ENCODE peak calls at places on chromosomes 4 and X, in nine cellular contexts. S, Z, Q, B, U, K, M, D and Y are unnamed samples.

GRCh38 chr4:173371292-173372192 is 788 bp downstream of the SAP30 start:
- DNase-seq in S (peak; percentile 34), U (peak; percentile 84), M (peak; percentile 70), Q (peak; percentile 72), Z (peak; percentile 80), K (peak; percentile 69), B (peak; percentile 75), D (peak; percentile 52), Y (peak; percentile 55)

GRCh38 chr4:110055014-110055768 is 142.5 kb downstream of the EGF start:
- DNase-seq in K (no peak), D (no peak), U (no peak), Z (no peak), Q (peak; percentile 33), M (no peak), S (no peak), B (no peak), Y (peak; percentile 29)

GRCh38 chrX:136221851-136222513 is 29.2 kb downstream of the MAP7D3 start:
- DNase-seq in Z (no peak), S (no peak), K (no peak), D (no peak), U (no peak), Q (peak; percentile 53), B (no peak), M (no peak), Y (no peak)

GRCh38 chr4:104393649-104394048 is 101.0 kb downstream of the CXXC4 start:
- DNase-seq in K (no peak), Q (no peak), U (no peak), B (no peak), Z (no peak), S (no peak), M (no peak), D (no peak), Y (no peak)

GRCh38 chr4:110840221-110840654 is 217.4 kb upstream of the PITX2 start:
- DNase-seq in B (no peak), S (peak; percentile 13), K (no peak), M (no peak), D (no peak), Q (peak; percentile 44), Z (no peak), U (no peak), Y (no peak)

GRCh38 chrX:32137525-32137924 is 1065.7 kb upstream of the FTHL17 start:
- DNase-seq in S (no peak), D (no peak), B (peak; percentile 19), U (no peak), Q (no peak), Z (peak; percentile 5), K (peak; percentile 58), M (no peak), Y (peak; percentile 4)

GRCh38 chr4:59039046-59039445 is 1928.9 kb upstream of the IGFBP7 start:
- DNase-seq in S (no peak), Z (no peak), B (no peak), K (no peak), M (no peak), U (no peak), Q (no peak), D (no peak), Y (no peak)

GRCh38 chrX:29466441-29466840 is 748.9 kb upstream of the MAGEB2 start:
- DNase-seq in U (no peak), M (no peak), Q (peak; percentile 13), D (no peak), S (no peak), B (no peak), K (no peak), Z (no peak), Y (no peak)

GRCh38 chrX:70476934-70477733 is 32.5 kb downstream of the DLG3 start:
- DNase-seq in K (peak; percentile 59), Z (peak; percentile 73), B (peak; percentile 83), M (no peak), S (no peak), U (no peak), Q (peak; percentile 75), D (no peak), Y (peak; percentile 60)

GRCh38 chrX:79082886-79083285 is 61.6 kb upstream of the GPR174 start:
- DNase-seq in B (no peak), M (no peak), S (no peak), D (no peak), Q (no peak), Z (no peak), K (no peak), U (no peak), Y (no peak)

GRCh38 chrX:56751071-56751470 is 22.0 kb downstream of the NBDY start:
- DNase-seq in K (no peak), Q (no peak), B (no peak), U (no peak), Z (no peak), D (no peak), M (no peak), S (no peak), Y (no peak)

GRCh38 chr4:2101346-2102044 is 42.4 kb downstream of the NAT8L start:
- DNase-seq in M (no peak), S (no peak), B (no peak), Z (no peak), U (no peak), Q (peak; percentile 23), K (no peak), D (no peak), Y (peak; percentile 6)

GRCh38 chrX:124266325-124267087 is 66.0 kb upstream of the TEX13D start:
- DNase-seq in Z (no peak), Q (no peak), U (no peak), D (no peak), K (no peak), M (no peak), B (no peak), S (no peak), Y (no peak)

GRCh38 chr4:113591982-113592381 is 169.6 kb downstream of the CAMK2D start:
- DNase-seq in Q (peak; percentile 88), K (no peak), S (no peak), B (no peak), U (no peak), D (no peak), M (no peak), Z (no peak), Y (no peak)

DNA sequence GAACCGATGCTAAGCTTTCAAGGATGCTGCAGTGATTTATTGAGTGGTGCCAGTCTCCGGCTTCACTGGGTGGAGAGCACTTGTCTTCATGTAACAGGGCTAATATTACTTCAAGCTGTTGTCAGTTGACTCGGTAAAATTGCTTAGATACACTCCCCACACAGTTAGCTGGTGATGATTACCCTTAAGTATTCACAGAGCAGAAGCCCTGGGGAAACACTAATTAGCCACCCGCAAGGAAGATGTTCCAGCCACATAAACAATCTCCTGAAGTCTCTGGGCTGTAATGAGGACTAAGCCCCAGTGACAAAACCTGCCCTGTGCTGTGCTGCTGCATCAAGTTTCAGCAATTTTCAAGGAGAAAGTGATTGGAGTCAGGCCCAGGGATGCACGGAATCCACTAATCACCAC is 37.3 kb upstream of the GK2 start:
- DNase-seq in K (no peak), Z (no peak), D (no peak), S (no peak), B (no peak), M (no peak), U (no peak), Q (no peak), Y (no peak)
- TF ChIP-seq CTCF in K (no peak), Z (no peak), D (no peak), S (no peak), B (no peak), M (no peak), U (no peak), Q (no peak), Y (no peak)

GRCh38 chr4:122842984-122843531 is 16.4 kb downstream of the FGF2 start:
- DNase-seq in U (no peak), S (no peak), Z (no peak), Q (no peak), M (no peak), B (no peak), D (no peak), K (no peak), Y (no peak)
- H3K27ac ChIP-seq in U (no peak overlapping the region), S (no peak overlapping the region), Z (no peak overlapping the region), Q (no peak overlapping the region), M (no peak overlapping the region), B (no peak overlapping the region), D (no peak overlapping the region), K (no peak overlapping the region), Y (no peak overlapping the region)

GRCh38 chr4:4519296-4519898 is 22.5 kb downstream of the STX18 start:
- DNase-seq in Z (no peak), S (no peak), B (no peak), U (no peak), K (peak; percentile 67), D (no peak), Q (no peak), M (no peak), Y (no peak)

GRCh38 chr4:4521069-4521468 is 20.8 kb downstream of the STX18 start:
- DNase-seq in D (no peak), Q (no peak), K (peak; percentile 56), B (no peak), S (no peak), U (no peak), Z (no peak), M (no peak), Y (no peak)

GRCh38 chr4:4526401-4526800 is 15.4 kb downstream of the STX18 start:
- DNase-seq in K (no peak), B (no peak), D (no peak), Z (no peak), Q (no peak), M (no peak), U (no peak), S (no peak), Y (no peak)

GRCh38 chr4:4521767-4522166 is 20.1 kb downstream of the STX18 start:
- DNase-seq in Z (no peak), B (no peak), Q (no peak), K (no peak), S (no peak), M (no peak), D (no peak), U (no peak), Y (no peak)

DNA sequence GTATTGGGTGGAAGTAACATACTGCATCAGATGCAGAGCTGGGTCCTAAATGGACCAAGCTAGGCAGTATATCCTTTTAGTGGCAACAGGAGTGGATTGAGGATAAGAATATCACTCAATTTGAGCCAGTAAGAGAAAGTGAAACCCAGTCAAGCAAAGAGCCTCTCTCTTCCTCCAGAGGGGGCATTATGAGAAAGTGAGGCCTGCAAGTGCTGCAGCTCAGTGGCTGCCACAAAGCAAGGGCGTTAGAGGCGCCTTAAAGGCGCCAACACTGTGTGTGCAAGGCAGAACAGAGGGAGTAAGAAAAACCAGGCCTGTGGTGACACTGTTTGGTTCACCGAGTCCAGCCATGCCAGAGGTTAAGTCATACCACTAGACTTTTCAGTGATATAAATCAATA is 17.5 kb downstream of the STX18 start:
- DNase-seq in B (no peak), D (no peak), Z (peak; percentile 8), M (no peak), Q (no peak), U (no peak), S (no peak), K (peak; percentile 77), Y (no peak)
- TF ChIP-seq CTCF in B (no peak), D (no peak), Z (no peak), M (no peak), Q (peak; percentile 25), U (no peak), S (peak; percentile 34), K (peak; percentile 43), Y (peak; percentile 37)

DNA sequence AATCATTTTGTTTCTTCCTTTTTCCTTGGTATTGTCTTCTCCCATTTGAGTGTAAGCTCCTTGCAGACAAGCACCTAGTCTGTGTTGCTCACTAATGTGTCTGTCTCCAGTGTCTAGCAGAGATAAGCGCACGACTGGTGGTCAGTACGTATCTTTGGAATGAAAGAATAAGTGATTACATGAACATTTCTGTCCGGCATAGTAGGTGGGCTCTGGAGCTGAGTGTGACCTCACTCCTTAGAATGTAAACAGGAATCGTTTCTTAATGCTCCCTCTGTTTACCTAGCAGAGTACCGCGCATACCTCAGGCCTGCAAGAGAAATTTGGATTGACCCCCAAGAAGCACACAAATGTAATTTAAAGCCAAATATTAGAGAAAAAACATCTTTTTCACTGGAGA is 235.4 kb downstream of the MAML3 start:
- DNase-seq in D (no peak), Q (peak; percentile 63), M (no peak), S (no peak), K (no peak), B (no peak), Z (no peak), U (no peak), Y (no peak)
- H3K27ac ChIP-seq in D (peak overlapping the region; percentile 62), Q (no peak overlapping the region), M (no peak overlapping the region), S (peak overlapping the region; percentile 59), K (no peak overlapping the region), B (no peak overlapping the region), Z (peak overlapping the region; percentile 70), U (peak overlapping the region; percentile 73), Y (no peak overlapping the region)